ENCODE peak calls at places on chromosomes 5 and 9, in six cellular contexts. K, Z, N, C, E and T are unnamed samples.
A peak's percentile ranks its signal among the peaks of the same experiment; 100 is the strongest.

GRCh38 chr5:129541648-129542251 is 81.7 kb downstream of the ADAMTS19 start:
- DNase-seq in E (no peak), K (no peak), N (no peak), Z (no peak), C (no peak), T (no peak)

GRCh38 chr5:169071-169727 is 22.1 kb upstream of the LRRC14B start:
- DNase-seq in Z (no peak), C (peak; percentile 66), N (no peak), K (no peak), E (peak; percentile 79), T (peak; percentile 86)

GRCh38 chr9:35533398-35533797 is 43.5 kb downstream of the RUSC2 start:
- DNase-seq in Z (no peak), C (no peak), K (no peak), N (no peak), E (peak; percentile 40), T (no peak)

GRCh38 chr5:142924135-142924883 is 154.1 kb downstream of the ARHGAP26 start:
- DNase-seq in N (no peak), Z (no peak), E (no peak), K (peak; percentile 54), C (no peak), T (no peak)

GRCh38 chr5:134071850-134072207 is 42.7 kb upstream of the TCF7 start:
- DNase-seq in K (no peak), Z (no peak), C (no peak), E (no peak), N (no peak), T (no peak)

GRCh38 chr5:168624850-168625357 is 45.7 kb upstream of the PANK3 start:
- DNase-seq in E (no peak), C (no peak), K (no peak), N (no peak), Z (no peak), T (no peak)

GRCh38 chr9:22469928-22470544 is 23.4 kb downstream of the DMRTA1 start:
- DNase-seq in C (no peak), Z (no peak), K (no peak), N (peak; percentile 10), E (no peak), T (no peak)

GRCh38 chr9:121736964-121737462 is 85.6 kb downstream of the DAB2IP start:
- DNase-seq in N (peak; percentile 91), C (no peak), Z (no peak), E (no peak), K (no peak), T (peak; percentile 88)

GRCh38 chr9:133088146-133088750 is 26.5 kb downstream of the CEL start:
- DNase-seq in K (peak; percentile 27), C (no peak), Z (no peak), E (no peak), N (no peak), T (peak; percentile 52)

GRCh38 chr9:133948138-133948537 is 44.0 kb downstream of the VAV2 start:
- DNase-seq in N (no peak), E (no peak), Z (no peak), K (peak; percentile 41), C (peak; percentile 50), T (peak; percentile 59)

GRCh38 chr5:154260224-154260859 is 69.8 kb downstream of the GALNT10 start:
- DNase-seq in K (no peak), Z (no peak), C (no peak), E (no peak), N (no peak), T (no peak)

GRCh38 chr5:73997936-73998335 is 371.9 kb downstream of the ARHGEF28 start:
- DNase-seq in E (no peak), C (no peak), Z (no peak), N (no peak), K (no peak), T (no peak)

GRCh38 chr9:91773166-91773565 is 176.9 kb downstream of the ROR2 start:
- DNase-seq in C (no peak), N (no peak), E (no peak), K (no peak), Z (no peak), T (no peak)

GRCh38 chr9:104773118-104773517 is 9.2 kb downstream of the NIPSNAP3B start:
- DNase-seq in E (no peak), K (no peak), N (no peak), Z (no peak), C (no peak), T (no peak)

GRCh38 chr9:112378441-112379176 is 1.3 kb upstream of the HSDL2 start:
- DNase-seq in E (no peak), Z (peak; percentile 7), C (peak; percentile 57), N (peak; percentile 27), K (no peak), T (peak; percentile 58)

GRCh38 chr5:43315262-43315661 is 2.0 kb upstream of the HMGCS1 start:
- DNase-seq in C (no peak), K (no peak), N (peak; percentile 42), Z (no peak), E (no peak), T (no peak)

GRCh38 chr9:13088734-13089427 is 190.6 kb downstream of the MPDZ start:
- DNase-seq in E (no peak), N (peak; percentile 5), C (peak; percentile 63), K (no peak), Z (no peak), T (no peak)

GRCh38 chr5:71483355-71483754 is 27.9 kb downstream of the BDP1 start:
- DNase-seq in E (no peak), K (no peak), C (no peak), N (no peak), Z (no peak), T (no peak)

GRCh38 chr5:171966964-171967363 is 39.5 kb downstream of the FBXW11 start:
- DNase-seq in K (no peak), C (no peak), E (no peak), Z (no peak), N (no peak), T (no peak)

GRCh38 chr5:171963416-171963815 is 43.0 kb downstream of the FBXW11 start:
- DNase-seq in K (no peak), N (no peak), C (no peak), Z (no peak), E (no peak), T (no peak)

GRCh38 chr5:171968512-171968911 is 37.9 kb downstream of the FBXW11 start:
- DNase-seq in E (no peak), C (no peak), N (no peak), K (no peak), Z (no peak), T (no peak)

GRCh38 chr5:171966270-171966669 is 40.2 kb downstream of the FBXW11 start:
- DNase-seq in K (no peak), Z (no peak), E (no peak), C (no peak), N (no peak), T (no peak)

GRCh38 chr5:171965740-171966139 is 40.7 kb downstream of the FBXW11 start:
- DNase-seq in K (no peak), Z (no peak), E (no peak), C (no peak), N (no peak), T (no peak)
- H3K4me1 ChIP-seq in K (peaks cover 43% of the 10 kb centered on the region), Z (peaks cover 26% of the 10 kb centered on the region), E (peaks cover 49% of the 10 kb centered on the region), C (no peaks in the 10 kb centered on the region), N (no peaks in the 10 kb centered on the region), T (peaks cover 28% of the 10 kb centered on the region)

GRCh38 chr5:96924016-96924443 is 11.8 kb upstream of the LNPEP start:
- DNase-seq in C (no peak), K (no peak), E (no peak), Z (peak; percentile 40), N (no peak), T (no peak)
- H3K27ac ChIP-seq in C (no peak overlapping the region), K (no peak overlapping the region), E (no peak overlapping the region), Z (no peak overlapping the region), N (no peak overlapping the region), T (no peak overlapping the region)

DNA sequence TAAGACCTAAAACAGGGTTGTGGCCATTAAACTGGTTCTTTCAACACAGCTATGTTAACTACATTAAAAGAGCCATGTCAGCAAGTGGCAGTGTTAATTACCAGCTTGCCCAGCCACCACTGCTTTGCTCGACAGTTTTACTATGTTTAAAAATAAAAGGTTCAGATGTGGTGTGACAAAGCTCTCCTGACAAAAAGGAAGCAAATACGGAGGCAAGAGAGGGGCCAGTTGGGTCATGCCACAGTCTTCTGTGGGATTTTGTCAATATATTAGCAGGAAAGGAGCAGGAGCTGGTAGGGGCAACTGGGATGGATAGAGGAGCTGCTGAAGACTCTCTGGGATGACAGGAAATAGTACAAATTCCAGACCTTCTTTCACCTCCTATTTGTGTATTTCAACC is 113.5 kb upstream of the PCA3 start:
- DNase-seq in K (no peak), Z (no peak), C (no peak), E (no peak), N (no peak), T (no peak)
- H3K4me3 ChIP-seq in K (peak overlapping the region; percentile 54), Z (no peak overlapping the region), C (no peak overlapping the region), E (no peak overlapping the region), N (no peak overlapping the region), T (no peak overlapping the region)

GRCh38 chr5:132069561-132069960 is 4.0 kb upstream of the CSF2 start:
- DNase-seq in E (no peak), Z (no peak), C (no peak), N (no peak), K (no peak), T (no peak)
- H3K4me1 ChIP-seq in E (no peaks in the 10 kb centered on the region), Z (no peaks in the 10 kb centered on the region), C (no peaks in the 10 kb centered on the region), N (peaks cover 27% of the 10 kb centered on the region), K (peaks cover 7% of the 10 kb centered on the region), T (no peaks in the 10 kb centered on the region)

DNA sequence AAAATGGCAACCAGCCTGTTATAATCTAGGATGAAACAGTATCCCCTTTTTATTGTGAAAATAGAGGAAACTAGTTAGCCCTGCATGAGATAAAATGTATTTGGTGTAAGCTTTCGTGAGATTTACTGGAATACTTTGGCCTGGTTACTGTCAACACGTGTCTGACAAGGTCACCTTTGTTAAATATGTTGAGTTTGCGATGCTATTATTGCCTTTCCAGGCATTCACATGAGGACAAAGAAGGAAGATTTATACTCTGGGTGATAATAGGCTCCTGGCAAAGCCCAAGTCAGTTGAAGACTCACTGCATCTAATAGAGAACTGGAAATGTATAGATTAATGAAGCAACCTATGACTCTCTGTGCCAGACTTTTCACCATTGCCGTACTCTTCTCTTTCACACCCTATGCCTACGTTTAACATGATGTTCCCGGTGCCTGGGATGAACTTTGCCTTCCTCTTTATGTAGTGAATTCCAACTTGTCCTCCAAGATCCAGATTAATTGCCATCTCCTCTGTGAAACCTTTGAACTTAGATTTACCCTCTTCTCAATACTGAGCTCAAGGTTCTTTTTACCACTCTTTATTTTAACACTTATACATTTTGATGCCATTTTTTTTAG is 33.8 kb downstream of the ITGA2 start:
- DNase-seq in K (no peak), N (no peak), E (no peak), C (no peak), Z (no peak), T (no peak)
- H3K27ac ChIP-seq in K (no peak overlapping the region), N (peak overlapping the region; percentile 60), E (no peak overlapping the region), C (no peak overlapping the region), Z (no peak overlapping the region), T (no peak overlapping the region)

DNA sequence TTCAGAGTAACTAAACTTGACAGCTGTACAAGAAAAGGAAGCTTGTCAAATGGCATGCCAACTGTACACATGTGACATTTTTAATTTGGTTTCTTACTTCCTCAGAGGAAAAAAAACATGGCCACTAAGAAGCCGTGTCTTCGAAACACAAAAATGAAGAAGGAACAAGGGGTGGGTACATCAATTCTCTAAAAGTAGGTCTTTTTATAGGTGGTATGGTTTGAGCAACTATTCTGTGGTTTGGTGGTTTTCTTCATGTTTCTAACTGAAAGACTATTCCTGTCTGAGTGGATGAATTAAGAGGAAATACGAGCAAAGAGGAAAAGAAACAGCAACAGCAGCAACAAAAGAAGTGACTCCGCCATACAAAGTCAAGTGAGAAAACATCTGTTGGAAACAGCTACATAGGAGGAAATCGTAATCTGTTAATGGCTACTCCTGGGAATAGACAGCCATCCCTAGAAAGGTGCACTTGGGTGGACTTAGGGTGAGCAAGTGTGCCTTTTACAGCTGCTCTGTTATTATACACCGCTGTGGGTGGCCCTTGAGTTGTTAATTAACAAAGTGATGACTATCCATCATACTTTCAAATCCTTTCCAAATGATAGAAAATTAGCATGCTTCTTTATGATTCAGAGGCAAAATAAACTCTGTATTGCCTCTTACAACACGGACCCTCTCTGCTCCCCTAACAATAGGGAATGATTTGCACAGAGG is 575.8 kb downstream of the TLE1 start:
- DNase-seq in C (no peak), E (no peak), Z (no peak), N (no peak), K (no peak), T (no peak)
- H3K4me3 ChIP-seq in C (no peak overlapping the region), E (no peak overlapping the region), Z (no peak overlapping the region), N (no peak overlapping the region), K (no peak overlapping the region), T (no peak overlapping the region)